ENCODE peak calls at places on chromosomes 2 and 18, in seven cellular contexts. One of them, this sample, is unnamed.

GRCh38 chr2:150994041-150994440 is 267.6 kb downstream of the RBM43 start:
- DNase-seq in sigmoid colon: no peak
- DNase-seq in HepG2: no peak
- DNase-seq in suprapubic skin: no peak
- DNase-seq in transverse colon: no peak
- DNase-seq in K562: no peak
- DNase-seq in A549: no peak
- DNase-seq in this sample: no peak

GRCh38 chr2:11872247-11872947 is 126.0 kb downstream of the LPIN1 start:
- DNase-seq in sigmoid colon: no peak
- DNase-seq in HepG2: no peak
- DNase-seq in suprapubic skin: no peak
- DNase-seq in transverse colon: no peak
- DNase-seq in A549: no peak
- DNase-seq in K562: peak; percentile 41
- DNase-seq in this sample: no peak

GRCh38 chr2:231037202-231037730 is at the start of gene C2orf72:
- DNase-seq in transverse colon: no peak
- DNase-seq in HepG2: no peak
- DNase-seq in sigmoid colon: no peak
- DNase-seq in K562: no peak
- DNase-seq in A549: peak; percentile 47
- DNase-seq in suprapubic skin: no peak
- DNase-seq in this sample: no peak

GRCh38 chr2:110869472-110870446 is 137.4 kb downstream of the ACOXL start:
- DNase-seq in sigmoid colon: no peak
- DNase-seq in K562: no peak
- DNase-seq in suprapubic skin: no peak
- DNase-seq in HepG2: no peak
- DNase-seq in transverse colon: peak; percentile 20
- DNase-seq in A549: no peak
- DNase-seq in this sample: no peak

GRCh38 chr2:82795446-82795845 is 1663.6 kb downstream of the SUCLG1 start:
- DNase-seq in transverse colon: no peak
- DNase-seq in sigmoid colon: no peak
- DNase-seq in K562: no peak
- DNase-seq in HepG2: no peak
- DNase-seq in A549: no peak
- DNase-seq in suprapubic skin: no peak
- DNase-seq in this sample: no peak

GRCh38 chr18:63161728-63162195 is 157.8 kb downstream of the BCL2 start:
- DNase-seq in A549: peak; percentile 20
- DNase-seq in sigmoid colon: peak; percentile 84
- DNase-seq in HepG2: peak; percentile 2
- DNase-seq in suprapubic skin: peak; percentile 86
- DNase-seq in K562: peak; percentile 44
- DNase-seq in transverse colon: peak; percentile 78
- DNase-seq in this sample: peak; percentile 62

GRCh38 chr2:127957240-127957639 is 70.6 kb downstream of the SAP130 start:
- DNase-seq in K562: no peak
- DNase-seq in transverse colon: no peak
- DNase-seq in suprapubic skin: no peak
- DNase-seq in A549: no peak
- DNase-seq in sigmoid colon: no peak
- DNase-seq in HepG2: no peak
- DNase-seq in this sample: no peak

GRCh38 chr2:171044416-171044815 is 115.4 kb downstream of the GORASP2 start:
- DNase-seq in A549: no peak
- DNase-seq in suprapubic skin: no peak
- DNase-seq in HepG2: no peak
- DNase-seq in K562: no peak
- DNase-seq in sigmoid colon: no peak
- DNase-seq in transverse colon: no peak
- DNase-seq in this sample: no peak

GRCh38 chr18:58186258-58186948 is 142.4 kb downstream of the NEDD4L start:
- DNase-seq in suprapubic skin: no peak
- DNase-seq in transverse colon: no peak
- DNase-seq in sigmoid colon: no peak
- DNase-seq in A549: no peak
- DNase-seq in K562: no peak
- DNase-seq in HepG2: no peak
- DNase-seq in this sample: peak; percentile 65

GRCh38 chr2:224952942-224953657 is 89.2 kb downstream of the DOCK10 start:
- DNase-seq in A549: no peak
- DNase-seq in suprapubic skin: no peak
- DNase-seq in K562: no peak
- DNase-seq in sigmoid colon: no peak
- DNase-seq in transverse colon: peak; percentile 46
- DNase-seq in HepG2: no peak
- DNase-seq in this sample: no peak

GRCh38 chr18:35559867-35560266 is 21.7 kb upstream of the GALNT1 start:
- DNase-seq in A549: no peak
- DNase-seq in sigmoid colon: no peak
- DNase-seq in K562: no peak
- DNase-seq in suprapubic skin: no peak
- DNase-seq in transverse colon: no peak
- DNase-seq in HepG2: peak; percentile 8
- DNase-seq in this sample: no peak

GRCh38 chr2:19351914-19352697 is 6.3 kb downstream of the OSR1 start:
- DNase-seq in K562: no peak
- DNase-seq in sigmoid colon: no peak
- DNase-seq in A549: no peak
- DNase-seq in suprapubic skin: no peak
- DNase-seq in HepG2: no peak
- DNase-seq in transverse colon: no peak
- DNase-seq in this sample: no peak

GRCh38 chr18:49749563-49749962 is 63.8 kb downstream of the ACAA2 start:
- DNase-seq in A549: no peak
- DNase-seq in sigmoid colon: no peak
- DNase-seq in suprapubic skin: no peak
- DNase-seq in transverse colon: no peak
- DNase-seq in HepG2: no peak
- DNase-seq in K562: no peak
- DNase-seq in this sample: no peak
- TF ChIP-seq EP300 in A549: no peak
- TF ChIP-seq EP300 in sigmoid colon: no peak
- TF ChIP-seq EP300 in suprapubic skin: no peak
- TF ChIP-seq EP300 in transverse colon: no peak
- TF ChIP-seq EP300 in HepG2: no peak
- TF ChIP-seq EP300 in K562: no peak
- TF ChIP-seq EP300 in this sample: no peak

DNA sequence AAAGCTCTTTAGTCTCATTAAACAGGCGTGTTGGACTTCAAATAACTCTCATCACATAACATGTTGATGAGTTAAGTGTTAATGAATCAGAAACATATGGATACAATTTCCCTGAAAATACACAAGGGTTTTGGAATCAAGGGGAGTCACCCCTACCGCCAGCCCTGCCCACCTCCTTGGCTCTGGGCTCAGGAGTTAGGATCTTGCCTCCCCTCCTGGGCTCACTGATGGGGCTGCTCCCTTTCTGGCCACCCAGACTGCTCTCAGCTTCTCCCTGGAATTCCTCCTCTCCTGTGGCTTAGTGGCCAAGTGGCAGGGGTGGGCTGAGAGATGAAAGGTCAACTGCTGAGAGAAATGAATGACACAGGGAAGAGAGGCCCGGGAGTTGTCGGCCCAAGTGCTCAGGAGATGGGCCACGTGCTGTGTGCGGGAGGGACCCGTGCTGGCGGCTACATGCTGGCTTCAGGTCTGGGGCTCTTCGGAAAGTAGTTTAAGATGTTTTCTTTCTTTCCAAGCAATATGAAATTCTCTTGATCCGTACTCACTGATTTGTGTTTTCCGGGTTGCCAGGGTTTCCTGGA is 55.8 kb upstream of the TNP1 start:
- DNase-seq in A549: no peak
- DNase-seq in suprapubic skin: peak; percentile 67
- DNase-seq in transverse colon: no peak
- DNase-seq in K562: no peak
- DNase-seq in sigmoid colon: no peak
- DNase-seq in HepG2: no peak
- DNase-seq in this sample: no peak
- H3K9me3 ChIP-seq in A549: no peaks in the 10 kb centered on the region
- H3K9me3 ChIP-seq in suprapubic skin: no peaks in the 10 kb centered on the region
- H3K9me3 ChIP-seq in transverse colon: no peaks in the 10 kb centered on the region
- H3K9me3 ChIP-seq in K562: no peaks in the 10 kb centered on the region
- H3K9me3 ChIP-seq in sigmoid colon: no peaks in the 10 kb centered on the region
- H3K9me3 ChIP-seq in HepG2: no peaks in the 10 kb centered on the region
- H3K9me3 ChIP-seq in this sample: no peaks in the 10 kb centered on the region

GRCh38 chr2:39377226-39377939 is 59.7 kb downstream of the MAP4K3 start:
- DNase-seq in HepG2: no peak
- DNase-seq in suprapubic skin: no peak
- DNase-seq in transverse colon: peak; percentile 35
- DNase-seq in sigmoid colon: no peak
- DNase-seq in K562: peak; percentile 70
- DNase-seq in A549: no peak
- DNase-seq in this sample: no peak
- TF ChIP-seq EP300 in HepG2: no peak
- TF ChIP-seq EP300 in suprapubic skin: no peak
- TF ChIP-seq EP300 in transverse colon: no peak
- TF ChIP-seq EP300 in sigmoid colon: no peak
- TF ChIP-seq EP300 in K562: no peak
- TF ChIP-seq EP300 in A549: no peak
- TF ChIP-seq EP300 in this sample: no peak

GRCh38 chr18:54983041-54983686 is 23.9 kb upstream of the CCDC68 start:
- DNase-seq in K562: peak; percentile 64
- DNase-seq in suprapubic skin: no peak
- DNase-seq in HepG2: peak; percentile 44
- DNase-seq in transverse colon: no peak
- DNase-seq in sigmoid colon: no peak
- DNase-seq in A549: peak; percentile 31
- DNase-seq in this sample: no peak
- H3K9me3 ChIP-seq in K562: no peaks in the 10 kb centered on the region
- H3K9me3 ChIP-seq in suprapubic skin: no peaks in the 10 kb centered on the region
- H3K9me3 ChIP-seq in HepG2: no peaks in the 10 kb centered on the region
- H3K9me3 ChIP-seq in transverse colon: no peaks in the 10 kb centered on the region
- H3K9me3 ChIP-seq in sigmoid colon: no peaks in the 10 kb centered on the region
- H3K9me3 ChIP-seq in A549: peaks cover 5% of the 10 kb centered on the region
- H3K9me3 ChIP-seq in this sample: no peaks in the 10 kb centered on the region